ENCODE peak calls at places on chromosomes 13 and 19, in four cellular contexts. C is activated CD8-positive, alpha-beta T cell treated with anti-CD3 and anti-CD28 coated beads for 36 hours; A is progenitor cell of endocrine pancreas; B is CD8-positive, alpha-beta T cell. K is an unnamed sample.

GRCh38 chr13:66543780-66544179 is 686.4 kb downstream of the PCDH9 start:
- DNase-seq in C (no peak), A (no peak), B (no peak), K (no peak)

GRCh38 chr13:37369618-37370017 is 228.9 kb downstream of the POSTN start:
- DNase-seq in C (no peak), A (no peak), B (no peak), K (no peak)

GRCh38 chr19:58558066-58558622 is at the start of gene UBE2M:
- DNase-seq in C (peak), A (no peak), B (peak), K (no peak)

GRCh38 chr13:111184685-111185401 is 69.7 kb downstream of the ARHGEF7 start:
- DNase-seq in C (peak), A (no peak), B (peak), K (peak)

GRCh38 chr13:98317573-98318171 is 140.6 kb upstream of the RNF113B start:
- DNase-seq in C (no peak), A (no peak), B (no peak), K (no peak)

GRCh38 chr13:39381456-39381855 is 221.5 kb downstream of the LHFPL6 start:
- DNase-seq in C (no peak), A (no peak), B (no peak), K (no peak)

GRCh38 chr13:20387441-20387971 is 138.2 kb downstream of the CRYL1 start:
- DNase-seq in C (no peak), A (no peak), B (no peak), K (no peak)

GRCh38 chr19:37876047-37876446 is 30.3 kb downstream of the WDR87 start:
- DNase-seq in C (no peak), A (no peak), B (no peak), K (no peak)

GRCh38 chr19:58439576-58440554 is at the start of gene ZNF132:
- DNase-seq in C (peak), A (peak), B (peak), K (peak)

GRCh38 chr19:48190288-48191284 is 20.1 kb downstream of the ZSWIM9 start:
- DNase-seq in C (peak), A (peak), B (no peak), K (no peak)

GRCh38 chr13:41458939-41459753 is 1.8 kb downstream of the RGCC start:
- DNase-seq in C (peak), A (no peak), B (peak), K (no peak)

GRCh38 chr13:40026741-40027140 is 371.3 kb downstream of the COG6 start:
- DNase-seq in C (peak), A (no peak), B (no peak), K (no peak)

GRCh38 chr19:55642153-55643002 is 1.1 kb upstream of the ZNF581 start:
- DNase-seq in C (peak), A (no peak), B (peak), K (peak)

GRCh38 chr19:34793562-34793961 is 20.5 kb upstream of the ZNF599 start:
- DNase-seq in C (no peak), A (no peak), B (no peak), K (no peak)

GRCh38 chr19:50835785-50836542 is 2.6 kb upstream of the KLK15 start:
- DNase-seq in C (peak), A (peak), B (peak), K (peak)

GRCh38 chr19:16445238-16446107 is 26.3 kb downstream of the EPS15L1 start:
- DNase-seq in C (peak), A (no peak), B (no peak), K (peak)

GRCh38 chr19:12611361-12611699 is 610 bp downstream of the ZNF791 start:
- DNase-seq in C (no peak), A (peak), B (no peak), K (no peak)

GRCh38 chr13:52713894-52714293 is 25.7 kb downstream of the CNMD start:
- DNase-seq in C (no peak), A (no peak), B (no peak), K (no peak)

GRCh38 chr13:112183544-112184145 is 116.7 kb downstream of the SOX1 start:
- DNase-seq in C (no peak), A (no peak), B (no peak), K (no peak)

GRCh38 chr13:107043016-107043957 is 475.4 kb upstream of the ARGLU1 start:
- DNase-seq in C (no peak), A (no peak), B (no peak), K (no peak)

GRCh38 chr19:40662925-40663711 is 27.3 kb downstream of the NUMBL start:
- DNase-seq in C (peak), A (peak), B (peak), K (peak)

GRCh38 chr13:107351305-107351704 is 783.4 kb upstream of the ARGLU1 start:
- DNase-seq in C (no peak), A (no peak), B (no peak), K (no peak)

GRCh38 chr19:9847087-9847671 is 12.1 kb downstream of the PIN1 start:
- DNase-seq in C (peak), A (no peak), B (no peak), K (no peak)

GRCh38 chr19:24052811-24053210 is 34.2 kb upstream of the ZNF254 start:
- DNase-seq in C (no peak), A (no peak), B (no peak), K (no peak)

GRCh38 chr19:989381-990081 is 5.4 kb downstream of the WDR18 start:
- DNase-seq in C (no peak), A (no peak), B (no peak), K (no peak)
- TF ChIP-seq CTCF in C (no peak), A (peak), B (no peak), K (no peak)

GRCh38 chr19:46600393-46601317 is 475 bp upstream of the CALM3 start:
- DNase-seq in C (peak), A (peak), B (peak), K (peak)
- TF ChIP-seq CTCF in C (no peak), A (no peak), B (no peak), K (no peak)

DNA sequence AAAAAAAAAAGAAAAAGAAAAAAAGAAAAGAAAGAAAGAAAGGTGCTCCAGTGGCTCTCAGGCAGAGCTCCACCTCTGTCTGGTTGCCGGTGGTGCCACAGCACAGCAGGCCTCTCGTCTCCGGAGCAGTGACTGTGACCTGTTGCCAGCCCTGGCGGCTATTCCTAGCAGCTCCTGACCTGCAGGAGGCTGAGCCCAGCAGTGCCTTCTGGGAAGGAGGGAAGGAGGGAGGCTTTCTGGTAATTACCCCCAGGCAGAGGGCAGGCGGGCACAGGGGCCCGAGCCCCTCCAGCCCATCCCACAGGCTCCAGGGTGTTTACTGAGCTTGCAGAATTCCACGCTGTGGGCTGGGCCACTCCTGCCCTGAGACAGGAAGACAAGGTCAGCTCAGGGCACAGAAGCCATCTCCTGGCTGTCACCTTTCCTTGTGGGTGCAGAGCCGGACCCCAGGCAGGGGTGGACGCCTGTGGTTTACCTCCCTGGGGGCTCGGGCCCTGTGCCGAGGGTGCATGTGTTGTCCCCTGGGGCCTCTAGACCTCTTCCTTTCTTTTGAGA is 77.9 kb downstream of the GNG7 start:
- DNase-seq in C (no peak), A (no peak), B (no peak), K (no peak)
- TF ChIP-seq CTCF in C (no peak), A (peak), B (no peak), K (no peak)

DNA sequence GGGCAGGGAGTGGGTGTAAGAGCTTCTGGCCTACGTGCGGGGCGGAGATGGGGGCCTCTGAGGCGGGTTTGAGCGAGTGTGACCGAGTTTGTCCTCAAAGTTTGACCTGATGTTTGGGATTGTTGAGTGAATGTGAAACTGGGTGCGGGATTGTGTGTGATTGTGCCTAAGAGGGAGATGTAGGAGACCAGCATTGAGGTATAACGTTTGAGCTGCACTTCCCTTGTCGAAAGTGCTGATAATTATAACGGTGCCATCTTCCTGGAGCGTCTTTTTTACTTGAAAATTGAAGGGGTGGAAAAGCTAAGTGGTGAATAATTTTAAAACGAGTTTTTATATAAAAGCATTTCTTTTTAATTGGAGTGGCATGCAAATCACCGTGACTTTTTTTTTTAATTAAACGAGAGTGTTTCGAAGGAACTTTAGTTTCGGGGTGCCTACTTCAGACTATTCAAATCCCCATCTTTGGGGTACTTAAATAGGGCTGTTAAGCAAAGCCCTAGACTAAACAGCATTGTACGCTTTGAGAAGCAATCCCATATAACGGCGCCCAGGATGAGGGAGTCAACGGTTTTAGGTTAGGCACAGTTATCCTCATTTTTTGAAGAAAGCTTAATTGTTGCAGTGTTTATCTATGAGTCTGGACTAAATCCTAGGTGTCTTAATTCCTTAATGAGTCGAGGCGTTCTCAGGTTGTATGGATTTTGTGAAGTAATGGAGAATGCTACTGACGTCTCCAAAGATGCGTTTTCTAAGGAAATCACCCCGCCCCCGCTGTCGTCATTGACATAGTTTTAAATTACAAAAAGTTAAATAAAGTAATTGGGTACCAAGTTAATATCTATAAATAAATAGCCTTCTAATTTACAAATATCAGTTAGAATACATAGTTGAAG is 618 bp downstream of the ZNF146 start:
- DNase-seq in C (peak), A (no peak), B (no peak), K (no peak)
- TF ChIP-seq CTCF in C (no peak), A (no peak), B (no peak), K (no peak)

GRCh38 chr13:59545007-59545406 is 618.7 kb downstream of the DIAPH3 start:
- DNase-seq in C (no peak), A (no peak), B (no peak), K (no peak)
- TF ChIP-seq CTCF in C (no peak), A (no peak), B (no peak), K (no peak)

GRCh38 chr13:76828316-76828741 is 57.9 kb downstream of the KCTD12 start:
- DNase-seq in C (peak), A (no peak), B (no peak), K (no peak)

GRCh38 chr13:76823969-76824368 is 62.2 kb downstream of the KCTD12 start:
- DNase-seq in C (no peak), A (no peak), B (no peak), K (no peak)

GRCh38 chr13:76822691-76823267 is 63.4 kb downstream of the KCTD12 start:
- DNase-seq in C (no peak), A (no peak), B (no peak), K (no peak)

GRCh38 chr13:76826527-76826926 is 59.7 kb downstream of the KCTD12 start:
- DNase-seq in C (no peak), A (no peak), B (no peak), K (no peak)

GRCh38 chr13:76825415-76825814 is 60.8 kb downstream of the KCTD12 start:
- DNase-seq in C (no peak), A (no peak), B (no peak), K (no peak)
- TF ChIP-seq CTCF in C (no peak), A (no peak), B (no peak), K (no peak)

GRCh38 chr19:15125232-15126067 is 18.2 kb downstream of the SYDE1 start:
- DNase-seq in C (peak), A (peak), B (peak), K (peak)
- TF ChIP-seq CTCF in C (no peak), A (peak), B (no peak), K (no peak)

GRCh38 chr13:27170221-27170520 is 1.4 kb downstream of the USP12 start:
- DNase-seq in C (no peak), A (no peak), B (no peak), K (no peak)

GRCh38 chr13:27171244-27171829 is at the start of gene USP12:
- DNase-seq in C (peak), A (peak), B (no peak), K (peak)

GRCh38 chr13:27170521-27171243 is 929 bp downstream of the USP12 start:
- DNase-seq in C (peak), A (peak), B (peak), K (peak)

GRCh38 chr13:27172495-27172842 is 858 bp upstream of the USP12 start:
- DNase-seq in C (no peak), A (no peak), B (no peak), K (no peak)

DNA sequence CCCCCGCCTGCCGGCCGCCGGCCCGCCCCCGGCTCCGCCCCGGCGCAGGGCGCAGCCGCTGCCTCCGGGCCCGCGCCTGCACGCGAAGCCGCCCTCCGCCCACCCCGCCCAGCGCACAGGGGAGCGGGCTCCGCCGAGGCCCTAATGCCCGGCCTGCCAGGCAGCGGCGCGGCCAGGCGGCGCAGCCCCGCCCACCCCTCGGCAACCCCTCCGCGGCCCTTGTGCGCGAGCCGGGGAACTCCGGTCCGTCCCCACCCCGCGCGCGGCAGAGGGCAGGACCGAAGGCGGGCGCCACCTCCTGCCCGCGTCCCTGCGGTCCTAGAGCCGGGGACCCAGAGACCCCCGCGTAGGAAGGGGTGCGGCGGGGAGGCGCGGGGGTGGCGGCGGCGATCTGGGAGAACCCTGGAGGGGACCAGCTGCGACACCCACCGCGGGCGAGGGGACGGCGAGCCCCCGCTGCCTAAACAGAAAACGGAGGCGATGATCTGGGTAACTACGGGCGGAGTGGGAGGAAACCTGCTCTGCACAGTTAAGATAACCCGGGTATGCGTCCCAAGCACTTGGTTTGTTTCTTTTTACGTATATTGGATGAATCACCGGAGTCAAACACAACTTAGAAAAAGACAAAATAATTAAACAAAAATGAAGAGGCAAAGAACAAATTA is 351 bp upstream of the USP12 start:
- DNase-seq in C (peak), A (peak), B (peak), K (peak)
- TF ChIP-seq CTCF in C (no peak), A (peak), B (no peak), K (no peak)

GRCh38 chr19:5997371-5997770 is 19.4 kb upstream of the RANBP3 start:
- DNase-seq in C (no peak), A (no peak), B (no peak), K (no peak)
- TF ChIP-seq CTCF in C (no peak), A (peak), B (no peak), K (no peak)

K was measured in activated B cell treated with CpG ODN at 0.5 μM for 24 hours.